ENCODE peak calls at places on chromosomes 2 and 18, in six cellular contexts. S is neuronal stem cell, P is mesenchymal stem cell, V is H9, L is IMR-90, D is H1. C is an unnamed sample.

GRCh38 chr2:235514627-235515363 is 21.0 kb downstream of the AGAP1 start:
- DNase-seq in P (peak; percentile 37), D (no peak), V (peak; percentile 62), S (no peak), L (no peak), C (peak; percentile 52)

GRCh38 chr2:58866040-58866439 is 624.9 kb upstream of the FANCL start:
- DNase-seq in S (peak; percentile 51), L (no peak), V (peak; percentile 82), P (no peak), D (peak; percentile 52), C (no peak)

GRCh38 chr2:157497603-157498314 is 53.9 kb upstream of the CYTIP start:
- DNase-seq in S (peak; percentile 6), V (no peak), L (peak; percentile 49), P (peak; percentile 32), D (no peak), C (peak; percentile 78)

GRCh38 chr2:71069376-71069775 is 928 bp downstream of the NAGK start:
- DNase-seq in P (peak; percentile 16), L (peak; percentile 56), D (no peak), S (no peak), V (no peak), C (no peak)

GRCh38 chr2:121898483-121898882 is 143.0 kb downstream of the TSN start:
- DNase-seq in D (no peak), S (no peak), P (no peak), V (no peak), L (peak; percentile 71), C (no peak)

GRCh38 chr18:75052475-75052874 is 156.5 kb downstream of the PTGR3 start:
- DNase-seq in V (no peak), S (no peak), D (no peak), L (no peak), P (no peak), C (no peak)

GRCh38 chr2:143698350-143698749 is 569.1 kb downstream of the ARHGAP15 start:
- DNase-seq in P (no peak), V (no peak), S (no peak), D (no peak), L (no peak), C (no peak)

GRCh38 chr18:63467699-63468098 is 9.1 kb upstream of the SERPINB5 start:
- DNase-seq in L (no peak), P (no peak), V (no peak), S (no peak), D (no peak), C (no peak)

GRCh38 chr18:65235966-65236634 is 514.7 kb upstream of the CDH7 start:
- DNase-seq in P (peak; percentile 63), L (no peak), D (no peak), V (no peak), S (no peak), C (no peak)

GRCh38 chr2:182763311-182763912 is 47.4 kb downstream of the DNAJC10 start:
- DNase-seq in P (peak; percentile 68), S (peak; percentile 30), D (no peak), V (peak; percentile 36), L (peak; percentile 43), C (peak; percentile 67)

GRCh38 chr2:70928366-70928765 is 7.3 kb upstream of the ATP6V1B1 start:
- DNase-seq in S (no peak), P (no peak), V (no peak), D (no peak), L (no peak), C (no peak)

GRCh38 chr18:78822171-78822570 is 157.4 kb upstream of the SALL3 start:
- DNase-seq in P (no peak), L (no peak), S (no peak), V (no peak), D (no peak), C (no peak)

GRCh38 chr18:78794031-78794430 is 185.6 kb upstream of the SALL3 start:
- DNase-seq in L (no peak), D (no peak), P (no peak), V (no peak), S (no peak), C (no peak)

GRCh38 chr18:75244336-75244735 is 33.7 kb downstream of the TSHZ1 start:
- DNase-seq in D (peak; percentile 53), V (peak; percentile 62), S (no peak), L (no peak), P (no peak), C (no peak)

GRCh38 chr2:34105015-34105767 is 506.1 kb upstream of the FAM98A start:
- DNase-seq in L (peak; percentile 83), P (peak; percentile 54), V (no peak), S (no peak), D (no peak), C (no peak)

GRCh38 chr18:2338601-2339000 is 232.7 kb downstream of the METTL4 start:
- DNase-seq in V (no peak), S (no peak), L (no peak), D (no peak), P (no peak), C (no peak)

GRCh38 chr2:152468832-152469692 is 134.1 kb downstream of the FMNL2 start:
- DNase-seq in V (no peak), S (no peak), P (no peak), D (peak; percentile 41), L (peak; percentile 52), C (no peak)

GRCh38 chr18:58721586-58722160 is 50.4 kb downstream of the MALT1 start:
- DNase-seq in P (no peak), D (no peak), V (no peak), S (no peak), L (peak; percentile 28), C (no peak)

GRCh38 chr2:139160838-139161237 is 380.6 kb upstream of the NXPH2 start:
- DNase-seq in L (no peak), D (no peak), P (peak; percentile 2), S (no peak), V (no peak), C (no peak)

GRCh38 chr2:235467586-235467985 is 26.3 kb upstream of the AGAP1 start:
- DNase-seq in L (peak; percentile 76), V (no peak), P (no peak), D (no peak), S (no peak), C (no peak)

GRCh38 chr2:101038455-101039255 is 36.6 kb downstream of the RPL31 start:
- DNase-seq in L (no peak), S (no peak), V (peak; percentile 57), D (peak; percentile 68), P (peak; percentile 26), C (peak; percentile 45)

GRCh38 chr2:174615951-174616436 is 18.4 kb upstream of the WIPF1 start:
- DNase-seq in L (peak; percentile 74), S (no peak), V (no peak), D (no peak), P (no peak), C (no peak)

GRCh38 chr2:178397002-178397605 is 53.9 kb downstream of the PRKRA start:
- DNase-seq in V (no peak), L (peak; percentile 55), D (no peak), P (peak; percentile 66), S (peak; percentile 24), C (peak; percentile 35)

GRCh38 chr18:60232541-60232940 is 140.0 kb downstream of the MC4R start:
- DNase-seq in S (no peak), L (peak; percentile 73), V (no peak), D (no peak), P (peak; percentile 51), C (peak; percentile 57)

GRCh38 chr18:8990276-8991031 is 112.0 kb upstream of the NDUFV2 start:
- DNase-seq in S (no peak), P (no peak), V (no peak), L (no peak), D (no peak), C (no peak)

GRCh38 chr2:134636714-134637113 is 82.1 kb downstream of the TMEM163 start:
- DNase-seq in L (no peak), D (no peak), V (no peak), P (no peak), S (no peak), C (no peak)

GRCh38 chr2:162573288-162573687 is 229.4 kb downstream of the GCA start:
- DNase-seq in V (no peak), P (no peak), S (no peak), D (no peak), L (no peak), C (no peak)

GRCh38 chr18:47163241-47163640 is 12.9 kb downstream of the IER3IP1 start:
- DNase-seq in D (no peak), S (no peak), L (peak; percentile 87), V (no peak), P (peak; percentile 64), C (peak; percentile 74)
- H3K4me2 ChIP-seq in D (no peak overlapping the region), S (no peak overlapping the region), L (peak overlapping the region; percentile 86), V (no peak overlapping the region), P (no peak overlapping the region), C (no peak overlapping the region)

GRCh38 chr2:42809876-42810125 is 17.4 kb upstream of the HAAO start:
- DNase-seq in L (peak; percentile 77), D (peak; percentile 86), V (peak; percentile 81), S (no peak), P (peak; percentile 85), C (peak; percentile 44)
- H2BK120ac ChIP-seq in L (peak overlapping the region; percentile 59), D (no peak overlapping the region), V (no peak overlapping the region), S (no peak overlapping the region), P (peak overlapping the region; percentile 64), C (peak overlapping the region; percentile 88)

GRCh38 chr2:233402346-233402745 is 48.1 kb downstream of the DGKD start:
- DNase-seq in P (no peak), D (no peak), S (no peak), V (no peak), L (no peak), C (no peak)

GRCh38 chr2:233400961-233401360 is 46.7 kb downstream of the DGKD start:
- DNase-seq in D (no peak), P (no peak), S (no peak), V (no peak), L (no peak), C (no peak)

GRCh38 chr2:233402774-233403173 is 48.5 kb downstream of the DGKD start:
- DNase-seq in S (no peak), P (no peak), L (no peak), D (no peak), V (no peak), C (no peak)

GRCh38 chr2:233400341-233400740 is 46.0 kb downstream of the DGKD start:
- DNase-seq in D (no peak), P (no peak), V (no peak), S (no peak), L (no peak), C (no peak)

GRCh38 chr2:233399306-233400225 is 45.3 kb downstream of the DGKD start:
- DNase-seq in L (no peak), S (no peak), D (no peak), V (peak; percentile 50), P (no peak), C (no peak)
- H2AFZ ChIP-seq in L (no peak overlapping the region), S (no peak overlapping the region), D (no peak overlapping the region), V (no peak overlapping the region), P (no peak overlapping the region), C (peak overlapping the region; percentile 1)

GRCh38 chr2:47118581-47118980 is 36.5 kb downstream of the STPG4 start:
- DNase-seq in P (no peak), D (no peak), L (no peak), V (no peak), S (no peak), C (no peak)
- H3K4me2 ChIP-seq in P (no peak overlapping the region), D (no peak overlapping the region), L (peak overlapping the region; percentile 86), V (no peak overlapping the region), S (no peak overlapping the region), C (no peak overlapping the region)

GRCh38 chr2:30514134-30514860 is 67.3 kb downstream of the LCLAT1 start:
- DNase-seq in L (peak; percentile 88), S (no peak), P (peak; percentile 78), D (no peak), V (no peak), C (no peak)
- H2BK120ac ChIP-seq in L (peak overlapping the region; percentile 46), S (no peak overlapping the region), P (no peak overlapping the region), D (no peak overlapping the region), V (no peak overlapping the region), C (no peak overlapping the region)